ENCODE peak calls at places on chromosomes 4 and X, in nine cellular contexts. Z is stimulated activated CD4-positive, alpha-beta T cell treated with anti-CD3 and anti-CD28 coated beads, Interleukin-15, amount 100 ng/mL, for 1 hour; N is CD4-positive, alpha-beta T cell; J is tibial artery; Q is sigmoid colon; H is Calu3; D is NCI-H460; V is T-helper 2 cell; S is SJSA1. P is an unnamed sample.

GRCh38 chr4:8675383-8675782 is 82.8 kb downstream of the CPZ start:
- DNase-seq in V (no peak), N (no peak), H (no peak), J (no peak), Q (peak; percentile 55), S (no peak), Z (no peak), D (no peak), P (no peak)

GRCh38 chr4:113982181-113982580 is 2.7 kb upstream of the ARSJ start:
- DNase-seq in V (no peak), D (no peak), Q (no peak), J (no peak), Z (no peak), H (no peak), N (no peak), S (no peak), P (no peak)

GRCh38 chr4:3674479-3674851 is 91.7 kb upstream of the ADRA2C start:
- DNase-seq in Q (peak; percentile 62), Z (no peak), D (no peak), H (no peak), S (no peak), N (no peak), V (no peak), J (no peak), P (no peak)

GRCh38 chrX:129786210-129786651 is 6.5 kb downstream of the SASH3 start:
- DNase-seq in Z (no peak), N (no peak), J (no peak), V (no peak), D (no peak), S (no peak), H (no peak), Q (no peak), P (no peak)

GRCh38 chr4:164890691-164891090 is 13.7 kb downstream of the APELA start:
- DNase-seq in S (no peak), H (no peak), D (no peak), V (no peak), N (no peak), Q (no peak), Z (no peak), J (no peak), P (no peak)

GRCh38 chr4:6241062-6241845 is 28.4 kb upstream of the WFS1 start:
- DNase-seq in V (no peak), S (no peak), J (no peak), Z (no peak), N (no peak), Q (peak; percentile 34), D (no peak), H (no peak), P (no peak)

GRCh38 chr4:1448589-1449420 is 42.6 kb upstream of the NKX1-1 start:
- DNase-seq in N (no peak), V (no peak), S (no peak), Q (no peak), H (no peak), J (no peak), D (no peak), Z (no peak), P (peak; percentile 12)

GRCh38 chrX:131262738-131263679 is 26.1 kb downstream of the IGSF1 start:
- DNase-seq in H (peak; percentile 58), Z (no peak), D (peak; percentile 16), S (no peak), J (no peak), V (no peak), N (no peak), Q (no peak), P (peak; percentile 29)

GRCh38 chr4:97582890-97583289 is 560.4 kb downstream of the STPG2 start:
- DNase-seq in H (no peak), S (no peak), N (no peak), Z (no peak), Q (no peak), J (no peak), V (no peak), D (no peak), P (no peak)

GRCh38 chr4:26321326-26322276 is 787 bp downstream of the RBPJ start:
- DNase-seq in Q (peak; percentile 68), N (peak; percentile 29), S (no peak), D (no peak), Z (no peak), H (peak; percentile 4), J (peak; percentile 31), V (no peak), P (peak; percentile 34)

GRCh38 chr4:17770845-17771244 is 10.6 kb downstream of the FAM184B start:
- DNase-seq in N (no peak), Q (no peak), H (no peak), D (no peak), J (no peak), S (no peak), V (no peak), Z (no peak), P (no peak)

GRCh38 chr4:165909947-165910346 is 36.9 kb downstream of the TLL1 start:
- DNase-seq in S (no peak), Q (no peak), J (no peak), H (no peak), Z (no peak), V (no peak), D (no peak), N (no peak), P (no peak)

GRCh38 chr4:157664726-157665125 is 444.2 kb downstream of the GRIA2 start:
- DNase-seq in V (no peak), Z (no peak), Q (no peak), H (no peak), D (no peak), J (no peak), S (no peak), N (no peak), P (no peak)

GRCh38 chr4:20217521-20217920 is 34.2 kb upstream of the SLIT2 start:
- DNase-seq in J (no peak), Q (no peak), S (no peak), H (no peak), V (no peak), N (no peak), D (no peak), Z (no peak), P (no peak)

GRCh38 chrX:21974011-21974385 is 33.5 kb downstream of the SMS start:
- DNase-seq in V (no peak), Z (no peak), H (peak; percentile 46), J (no peak), Q (no peak), S (no peak), D (no peak), N (no peak), P (no peak)

GRCh38 chr4:82948647-82949204 is 48.2 kb downstream of the THAP9 start:
- DNase-seq in N (no peak), S (no peak), H (no peak), Z (no peak), V (no peak), D (no peak), Q (no peak), J (no peak), P (no peak)

P was measured in activated naive CD8-positive, alpha-beta T cell treated with anti-CD3 and anti-CD28 coated beads, Interleukin-2, amount 10 ng/mL, durations not matched to agents 7 days and 5 days.